ENCODE peak calls at places on chromosome 14, in six cellular contexts. H, D, F, W, P and O are unnamed samples.

GRCh38 chr14:100532916-100533630 is 54.1 kb downstream of the BEGAIN start:
- DNase-seq in H (no peak), D (no peak), F (no peak), W (peak; percentile 24), P (no peak), O (peak; percentile 84)

GRCh38 chr14:58832010-58832409 is 194.2 kb downstream of the DACT1 start:
- DNase-seq in H (no peak), D (no peak), F (no peak), W (no peak), P (no peak), O (no peak)

GRCh38 chr14:105495101-105495989 is 4.3 kb downstream of the TEDC1 start:
- DNase-seq in H (no peak), D (peak; percentile 18), F (no peak), W (no peak), P (no peak), O (no peak)

GRCh38 chr14:98234208-98234607 is 1037.8 kb downstream of the BCL11B start:
- DNase-seq in H (no peak), D (no peak), F (no peak), W (no peak), P (no peak), O (peak; percentile 48)

GRCh38 chr14:99724196-99724891 is 40.2 kb downstream of the CYP46A1 start:
- DNase-seq in H (no peak), D (peak; percentile 23), F (no peak), W (no peak), P (no peak), O (no peak)

GRCh38 chr14:105173901-105174894 is 5.6 kb upstream of the JAG2 start:
- DNase-seq in H (no peak), D (no peak), F (no peak), W (no peak), P (peak; percentile 48), O (no peak)

GRCh38 chr14:59252772-59253500 is 64.5 kb downstream of the DAAM1 start:
- DNase-seq in H (no peak), D (no peak), F (peak; percentile 68), W (no peak), P (no peak), O (no peak)

GRCh38 chr14:23670489-23670888 is 34.3 kb downstream of the DHRS2 start:
- DNase-seq in H (no peak), D (no peak), F (no peak), W (no peak), P (no peak), O (no peak)

GRCh38 chr14:34665785-34666425 is 36.0 kb upstream of the SNX6 start:
- DNase-seq in H (peak; percentile 3), D (no peak), F (peak; percentile 97), W (no peak), P (no peak), O (peak; percentile 92)

GRCh38 chr14:61466905-61467280 is 145.5 kb downstream of the PRKCH start:
- DNase-seq in H (no peak), D (no peak), F (no peak), W (no peak), P (no peak), O (no peak)

GRCh38 chr14:82537831-82538230 is 1004.2 kb upstream of the SEL1L start:
- DNase-seq in H (no peak), D (no peak), F (peak; percentile 0), W (no peak), P (no peak), O (no peak)

GRCh38 chr14:53874704-53875103 is 81.9 kb downstream of the BMP4 start:
- DNase-seq in H (no peak), D (no peak), F (no peak), W (no peak), P (no peak), O (no peak)
- TF ChIP-seq CTCF in H (no peak), D (no peak), F (no peak), W (no peak), P (no peak), O (no peak)

GRCh38 chr14:64760146-64760755 is 56.0 kb downstream of the PLEKHG3 start:
- DNase-seq in H (peak; percentile 64), D (peak; percentile 81), F (peak; percentile 65), W (peak; percentile 70), P (peak; percentile 61), O (peak; percentile 15)

GRCh38 chr14:64762044-64763034 is 58.1 kb downstream of the PLEKHG3 start:
- DNase-seq in H (peak; percentile 95), D (no peak), F (peak; percentile 95), W (peak; percentile 93), P (peak; percentile 37), O (peak; percentile 92)

GRCh38 chr14:64760916-64761315 is 56.7 kb downstream of the PLEKHG3 start:
- DNase-seq in H (no peak), D (no peak), F (no peak), W (no peak), P (no peak), O (no peak)

GRCh38 chr14:64763089-64763782 is 59.0 kb downstream of the PLEKHG3 start:
- DNase-seq in H (no peak), D (no peak), F (no peak), W (no peak), P (no peak), O (no peak)

DNA sequence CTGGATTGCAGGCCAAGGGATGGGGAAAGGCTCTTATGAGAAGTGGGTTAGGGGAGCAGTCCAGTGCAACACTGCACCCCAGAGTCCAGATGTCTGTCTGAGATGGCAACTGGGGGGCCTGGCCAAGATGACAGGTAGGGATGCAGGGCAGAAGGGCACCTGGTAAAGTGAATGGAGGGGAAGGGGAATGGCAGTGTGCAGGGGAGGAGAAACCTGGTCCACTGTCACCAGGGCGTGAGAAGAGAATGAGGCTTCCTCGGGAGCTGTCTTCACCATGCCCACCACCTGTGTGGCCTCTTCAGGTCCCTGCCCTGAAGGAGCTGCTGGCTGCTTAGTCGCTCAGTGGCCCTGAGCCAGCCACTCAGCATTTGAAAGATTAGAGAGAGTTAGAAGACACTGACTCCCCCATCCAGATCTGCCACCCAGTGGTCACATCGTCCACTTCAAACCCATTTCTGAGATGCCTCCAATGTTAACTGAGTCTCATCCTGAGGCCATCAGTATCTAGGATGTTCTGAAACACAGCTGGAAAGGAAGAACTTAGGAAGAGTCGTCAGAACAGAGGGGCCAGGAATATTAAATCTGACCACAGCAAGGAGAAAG is 57.3 kb downstream of the PLEKHG3 start:
- DNase-seq in H (peak; percentile 88), D (no peak), F (peak; percentile 20), W (no peak), P (no peak), O (no peak)
- TF ChIP-seq CTCF in H (peak; percentile 48), D (no peak), F (peak; percentile 20), W (no peak), P (no peak), O (no peak)

GRCh38 chr14:74979442-74980397 is 23.0 kb upstream of the EIF2B2 start:
- DNase-seq in H (peak; percentile 14), D (peak; percentile 68), F (peak; percentile 57), W (no peak), P (no peak), O (peak; percentile 11)
- TF ChIP-seq CTCF in H (no peak), D (peak; percentile 23), F (peak; percentile 37), W (no peak), P (no peak), O (no peak)

GRCh38 chr14:50542941-50543418 is 10.6 kb upstream of the MAP4K5 start:
- DNase-seq in H (peak; percentile 37), D (no peak), F (peak; percentile 77), W (peak; percentile 38), P (peak; percentile 30), O (peak; percentile 41)
- TF ChIP-seq CTCF in H (peak; percentile 45), D (peak; percentile 72), F (peak; percentile 67), W (peak; percentile 50), P (peak; percentile 47), O (peak; percentile 58)